ENCODE peak calls at places on chromosomes 3 and 15, in six cellular contexts. R is stomach, G is esophagus squamous epithelium, X is endodermal cell, V is GM06990, A is GM23338. K is an unnamed sample.
A peak's percentile ranks its signal among the peaks of the same experiment; 100 is the strongest.

GRCh38 chr3:359672-360071 is 163.1 kb downstream of the CHL1 start:
- DNase-seq in R (no peak), A (no peak), X (no peak), G (no peak), V (no peak), K (no peak)

GRCh38 chr3:71652786-71653419 is 69.4 kb upstream of the FOXP1 start:
- DNase-seq in G (no peak), A (peak; percentile 68), V (no peak), X (peak; percentile 65), R (peak; percentile 65), K (no peak)

GRCh38 chr3:177610677-177611654 is 413.7 kb upstream of the TBL1XR1 start:
- DNase-seq in X (no peak), A (peak; percentile 55), V (no peak), G (no peak), R (peak; percentile 77), K (no peak)

GRCh38 chr15:63389902-63390301 is 8.3 kb upstream of the CA12 start:
- DNase-seq in A (no peak), X (no peak), V (no peak), G (no peak), R (peak; percentile 96), K (no peak)

GRCh38 chr15:20351448-20351961 is 190.1 kb downstream of the GOLGA6L6 start:
- DNase-seq in G (no peak), R (peak; percentile 24), A (no peak), V (no peak), X (peak; percentile 48), K (no peak)

GRCh38 chr3:158970006-158970405 is 168.2 kb downstream of the MFSD1 start:
- DNase-seq in X (no peak), A (no peak), V (no peak), G (no peak), R (no peak), K (no peak)

GRCh38 chr15:29102911-29103824 is 166.5 kb downstream of the NSMCE3 start:
- DNase-seq in G (no peak), R (no peak), V (no peak), A (peak; percentile 78), X (peak; percentile 59), K (no peak)

GRCh38 chr3:15345608-15346137 is 13.3 kb upstream of the SH3BP5 start:
- DNase-seq in R (no peak), A (no peak), V (peak; percentile 59), G (no peak), X (no peak), K (no peak)

GRCh38 chr3:78647735-78648134 is 1120.1 kb downstream of the ROBO1 start:
- DNase-seq in X (no peak), A (no peak), V (no peak), G (no peak), R (no peak), K (no peak)

GRCh38 chr3:65181397-65181871 is 493.6 kb upstream of the ADAMTS9 start:
- DNase-seq in A (no peak), G (no peak), V (no peak), R (no peak), X (peak; percentile 53), K (no peak)

GRCh38 chr3:53187430-53187829 is 26.4 kb downstream of the PRKCD start:
- DNase-seq in G (no peak), V (no peak), A (no peak), X (no peak), R (no peak), K (no peak)
- H3K4me3 ChIP-seq in G (no peak overlapping the region), V (no peak overlapping the region), A (no peak overlapping the region), X (no peak overlapping the region), R (no peak overlapping the region), K (no peak overlapping the region)

GRCh38 chr15:35777016-35777415 is 231.1 kb upstream of the DPH6 start:
- DNase-seq in G (no peak), R (no peak), X (no peak), V (no peak), A (no peak), K (no peak)
- TF ChIP-seq CTCF in G (no peak), R (no peak), X (no peak), V (no peak), A (no peak), K (no peak)

DNA sequence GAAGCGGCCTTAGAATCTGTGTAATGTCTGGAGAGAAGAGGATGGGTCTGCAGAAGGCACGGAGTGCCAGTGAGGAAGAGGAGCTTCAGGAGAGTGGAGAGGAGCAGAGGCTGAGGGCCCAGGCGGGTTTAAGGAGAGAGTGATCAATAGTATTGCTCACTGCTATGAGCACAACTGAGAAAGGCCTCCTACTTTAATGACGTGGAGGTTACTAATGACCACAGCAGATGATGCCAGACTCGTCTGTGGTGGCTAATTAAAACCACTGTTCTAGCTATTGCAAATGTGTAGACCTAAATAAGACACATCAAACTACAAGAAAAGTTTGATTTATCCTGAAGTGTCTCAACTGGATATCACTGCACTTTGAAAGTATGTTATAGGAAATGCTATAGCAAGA is 33.2 kb downstream of the MTMR10 start:
- DNase-seq in X (no peak), R (no peak), A (no peak), G (no peak), V (no peak), K (no peak)
- H3K36me3 ChIP-seq in X (peaks cover 58% of the 10 kb centered on the region), R (peaks cover 95% of the 10 kb centered on the region), A (no peaks in the 10 kb centered on the region), G (peaks cover 35% of the 10 kb centered on the region), V (peaks cover 8% of the 10 kb centered on the region), K (peaks cover 13% of the 10 kb centered on the region)

GRCh38 chr15:99706557-99707303 is 26.5 kb downstream of the LYSMD4 start:
- DNase-seq in G (no peak), R (no peak), X (no peak), V (no peak), A (no peak), K (no peak)
- H3K4me3 ChIP-seq in G (no peak overlapping the region), R (no peak overlapping the region), X (no peak overlapping the region), V (no peak overlapping the region), A (no peak overlapping the region), K (no peak overlapping the region)

GRCh38 chr15:62244762-62245161 is 79.7 kb upstream of the C2CD4B start:
- DNase-seq in G (no peak), A (peak; percentile 12), R (peak; percentile 76), V (no peak), X (peak; percentile 71), K (no peak)

GRCh38 chr15:62242999-62243398 is 77.9 kb upstream of the C2CD4B start:
- DNase-seq in V (no peak), X (no peak), R (no peak), A (no peak), G (no peak), K (no peak)

GRCh38 chr15:62240121-62240520 is 75.0 kb upstream of the C2CD4B start:
- DNase-seq in X (no peak), A (no peak), G (no peak), V (no peak), R (no peak), K (no peak)

GRCh38 chr15:62240697-62241096 is 75.6 kb upstream of the C2CD4B start:
- DNase-seq in R (no peak), X (no peak), V (no peak), G (no peak), A (no peak), K (no peak)

DNA sequence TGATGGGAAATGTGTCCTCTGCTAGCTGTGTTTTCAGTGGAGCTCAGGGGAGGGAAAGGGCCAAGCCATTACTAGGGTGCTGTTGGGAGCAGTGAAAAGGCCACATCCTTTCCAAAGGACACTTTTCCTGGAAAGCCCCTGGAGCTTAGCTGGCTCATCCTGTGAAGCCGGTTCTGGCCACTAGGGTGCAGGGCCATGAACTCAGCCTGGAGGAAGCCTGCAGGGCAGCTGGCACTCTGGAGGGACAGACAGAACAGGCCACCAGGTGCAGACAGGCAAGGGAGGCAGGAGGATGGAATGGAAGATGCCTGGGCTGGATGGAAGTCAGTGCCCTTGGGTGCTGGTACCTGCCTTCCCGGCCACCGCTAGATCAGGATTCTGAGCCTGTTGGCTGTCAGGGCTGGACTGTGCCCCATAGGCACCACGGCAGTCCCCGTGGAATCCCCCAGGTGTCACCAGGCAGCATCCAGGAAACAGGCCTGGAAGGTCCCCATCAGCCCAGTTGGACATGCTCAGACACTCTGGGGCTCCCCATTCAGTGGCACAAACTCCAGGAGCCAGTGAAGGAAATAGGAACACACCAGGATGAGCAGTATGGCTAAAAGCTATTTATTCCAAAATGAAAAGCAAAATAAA is 76.2 kb upstream of the C2CD4B start:
- DNase-seq in R (peak; percentile 42), X (peak; percentile 91), A (peak; percentile 85), G (no peak), V (no peak), K (no peak)
- TF ChIP-seq CTCF in R (peak; percentile 19), X (peak; percentile 85), A (peak; percentile 78), G (no peak), V (peak; percentile 57), K (peak; percentile 44)

K was measured in BJ.